ENCODE peak calls at places on chromosomes 4 and X, in four cellular contexts. V, O, S and Y are unnamed samples.

GRCh38 chr4:55330241-55330640 is 15.8 kb upstream of the SRD5A3 start:
- DNase-seq in V (no peak), S (no peak), O (no peak), Y (no peak)

GRCh38 chr4:15297344-15297743 is 130.5 kb upstream of the C1QTNF7 start:
- DNase-seq in V (no peak), S (no peak), O (no peak), Y (no peak)

GRCh38 chr4:168654206-168655174 is 157.6 kb downstream of the PALLD start:
- DNase-seq in V (no peak), O (no peak), S (no peak), Y (no peak)

GRCh38 chr4:183504930-183505555 is at the start of gene ING2:
- DNase-seq in V (peak), O (no peak), S (no peak), Y (no peak)

GRCh38 chrX:32545100-32545499 is 666.2 kb downstream of the DMD start:
- DNase-seq in V (no peak), O (no peak), S (no peak), Y (no peak)

GRCh38 chrX:129984196-129984962 is 1.9 kb downstream of the BCORL1 start:
- DNase-seq in S (no peak), O (peak), V (no peak), Y (peak)

GRCh38 chrX:48910926-48911406 is 480 bp downstream of the SLC35A2 start:
- DNase-seq in V (no peak), S (no peak), O (no peak), Y (no peak)

GRCh38 chrX:69987691-69988090 is 62.0 kb downstream of the AWAT2 start:
- DNase-seq in S (no peak), V (no peak), O (no peak), Y (no peak)

GRCh38 chr4:87527446-87528240 is 1.5 kb downstream of the SPARCL1 start:
- DNase-seq in V (no peak), S (no peak), O (no peak), Y (no peak)

GRCh38 chr4:125323547-125324100 is 8.9 kb downstream of the FAT4 start:
- DNase-seq in O (no peak), V (no peak), S (no peak), Y (no peak)

GRCh38 chr4:158768577-158769174 is at the start of gene FNIP2:
- DNase-seq in V (peak), S (peak), O (peak), Y (peak)

GRCh38 chr4:70787496-70787895 is 52.2 kb downstream of the GRSF1 start:
- DNase-seq in V (no peak), O (no peak), S (no peak), Y (no peak)

GRCh38 chr4:57426779-57427395 is 316.7 kb upstream of the IGFBP7 start:
- DNase-seq in S (no peak), O (peak), V (no peak), Y (no peak)

GRCh38 chrX:125940985-125941384 is 225.1 kb downstream of the DCAF12L2 start:
- DNase-seq in S (no peak), V (no peak), O (no peak), Y (no peak)

GRCh38 chr4:153115322-153116100 is 88.7 kb upstream of the TRIM2 start:
- DNase-seq in V (peak), S (peak), O (no peak), Y (no peak)

GRCh38 chrX:70196961-70197805 is 19.9 kb downstream of the DGAT2L6 start:
- DNase-seq in O (no peak), S (no peak), V (peak), Y (no peak)

GRCh38 chr4:109263721-109264120 is 38.7 kb downstream of the COL25A1 start:
- DNase-seq in V (no peak), S (no peak), O (no peak), Y (no peak)

GRCh38 chrX:15160558-15160957 is 109.3 kb downstream of the ASB9 start:
- DNase-seq in V (no peak), S (no peak), O (no peak), Y (no peak)

GRCh38 chr4:129095811-129096454 is at the start of gene C4orf33:
- DNase-seq in S (no peak), O (peak), V (peak), Y (no peak)

GRCh38 chr4:154491731-154492249 is at the start of gene DCHS2:
- DNase-seq in O (peak), V (no peak), S (no peak), Y (no peak)

GRCh38 chr4:185932491-185932890 is 120.5 kb upstream of the SORBS2 start:
- DNase-seq in V (no peak), O (no peak), S (no peak), Y (no peak)

GRCh38 chr4:41600243-41600642 is 62.3 kb downstream of the LIMCH1 start:
- DNase-seq in O (no peak), V (no peak), S (no peak), Y (no peak)

GRCh38 chrX:136491832-136492231 is 4.1 kb downstream of the BRS3 start:
- DNase-seq in S (no peak), O (no peak), V (no peak), Y (no peak)

GRCh38 chrX:67004451-67004850 is 365.6 kb upstream of the EDA2R start:
- DNase-seq in V (no peak), O (no peak), S (no peak), Y (no peak)

GRCh38 chr4:154739111-154739510 is 4.7 kb upstream of the LRAT start:
- DNase-seq in S (no peak), O (no peak), V (no peak), Y (no peak)

GRCh38 chrX:152908486-152908885 is 10.6 kb downstream of the ZNF185 start:
- DNase-seq in S (no peak), V (no peak), O (no peak), Y (no peak)

GRCh38 chr4:167787231-167787630 is 305.1 kb upstream of the ANXA10 start:
- DNase-seq in S (no peak), V (no peak), O (no peak), Y (no peak)

GRCh38 chr4:174523003-174523693 is 860 bp upstream of the HPGD start:
- DNase-seq in V (no peak), S (no peak), O (no peak), Y (no peak)

GRCh38 chr4:188960411-188961093 is 821.3 kb downstream of the TRIML1 start:
- DNase-seq in V (no peak), S (no peak), O (no peak), Y (no peak)

GRCh38 chrX:40095588-40096394 is 2.0 kb downstream of the BCOR start:
- DNase-seq in O (no peak), S (no peak), V (no peak), Y (no peak)